ENCODE peak calls at places on chromosomes 5 and 9, in nine cellular contexts. One of them, this sample, is unnamed.

GRCh38 chr9:134564431-134565170 is 77.0 kb upstream of the COL5A1 start:
- DNase-seq in epithelial cell of esophagus: no peak
- DNase-seq in stimulated activated CD8-positive, alpha-beta memory T cell treated with anti-CD3 and anti-CD28 coated beads, Interleukin-4, amount 100 ng/mL, for 4 hours: no peak
- DNase-seq in cardiac muscle cell: no peak
- DNase-seq in prostate gland: no peak
- DNase-seq in activated T-cell treated with anti-CD3 and anti-CD28 coated beads for 1 hour: no peak
- DNase-seq in H9: no peak
- DNase-seq in posterior cingulate gyrus: no peak
- DNase-seq in caudate nucleus: no peak
- DNase-seq in this sample: no peak

GRCh38 chr9:120978987-120979386 is 52.4 kb upstream of the TRAF1 start:
- DNase-seq in epithelial cell of esophagus: peak
- DNase-seq in stimulated activated CD8-positive, alpha-beta memory T cell treated with anti-CD3 and anti-CD28 coated beads, Interleukin-4, amount 100 ng/mL, for 4 hours: no peak
- DNase-seq in cardiac muscle cell: no peak
- DNase-seq in prostate gland: no peak
- DNase-seq in activated T-cell treated with anti-CD3 and anti-CD28 coated beads for 1 hour: no peak
- DNase-seq in H9: no peak
- DNase-seq in posterior cingulate gyrus: no peak
- DNase-seq in caudate nucleus: no peak
- DNase-seq in this sample: peak

GRCh38 chr5:67047180-67047579 is 149.4 kb downstream of the CD180 start:
- DNase-seq in epithelial cell of esophagus: no peak
- DNase-seq in stimulated activated CD8-positive, alpha-beta memory T cell treated with anti-CD3 and anti-CD28 coated beads, Interleukin-4, amount 100 ng/mL, for 4 hours: no peak
- DNase-seq in cardiac muscle cell: peak
- DNase-seq in prostate gland: peak
- DNase-seq in activated T-cell treated with anti-CD3 and anti-CD28 coated beads for 1 hour: no peak
- DNase-seq in H9: no peak
- DNase-seq in posterior cingulate gyrus: peak
- DNase-seq in caudate nucleus: peak
- DNase-seq in this sample: peak

GRCh38 chr5:163705983-163706771 is 200.8 kb downstream of the MAT2B start:
- DNase-seq in epithelial cell of esophagus: peak
- DNase-seq in stimulated activated CD8-positive, alpha-beta memory T cell treated with anti-CD3 and anti-CD28 coated beads, Interleukin-4, amount 100 ng/mL, for 4 hours: no peak
- DNase-seq in cardiac muscle cell: peak
- DNase-seq in prostate gland: no peak
- DNase-seq in activated T-cell treated with anti-CD3 and anti-CD28 coated beads for 1 hour: no peak
- DNase-seq in H9: no peak
- DNase-seq in posterior cingulate gyrus: no peak
- DNase-seq in caudate nucleus: no peak
- DNase-seq in this sample: no peak

GRCh38 chr5:97004423-97005060 is 68.7 kb downstream of the LNPEP start:
- DNase-seq in epithelial cell of esophagus: no peak
- DNase-seq in stimulated activated CD8-positive, alpha-beta memory T cell treated with anti-CD3 and anti-CD28 coated beads, Interleukin-4, amount 100 ng/mL, for 4 hours: no peak
- DNase-seq in cardiac muscle cell: no peak
- DNase-seq in prostate gland: no peak
- DNase-seq in activated T-cell treated with anti-CD3 and anti-CD28 coated beads for 1 hour: no peak
- DNase-seq in H9: no peak
- DNase-seq in posterior cingulate gyrus: no peak
- DNase-seq in caudate nucleus: no peak
- DNase-seq in this sample: no peak

GRCh38 chr9:27162045-27162444 is 53.0 kb downstream of the TEK start:
- DNase-seq in epithelial cell of esophagus: no peak
- DNase-seq in stimulated activated CD8-positive, alpha-beta memory T cell treated with anti-CD3 and anti-CD28 coated beads, Interleukin-4, amount 100 ng/mL, for 4 hours: no peak
- DNase-seq in cardiac muscle cell: no peak
- DNase-seq in prostate gland: no peak
- DNase-seq in activated T-cell treated with anti-CD3 and anti-CD28 coated beads for 1 hour: no peak
- DNase-seq in H9: no peak
- DNase-seq in posterior cingulate gyrus: no peak
- DNase-seq in caudate nucleus: no peak
- DNase-seq in this sample: peak

GRCh38 chr5:138956801-138957200 is 81.7 kb upstream of the LRRTM2 start:
- DNase-seq in epithelial cell of esophagus: no peak
- DNase-seq in stimulated activated CD8-positive, alpha-beta memory T cell treated with anti-CD3 and anti-CD28 coated beads, Interleukin-4, amount 100 ng/mL, for 4 hours: no peak
- DNase-seq in cardiac muscle cell: no peak
- DNase-seq in prostate gland: no peak
- DNase-seq in activated T-cell treated with anti-CD3 and anti-CD28 coated beads for 1 hour: no peak
- DNase-seq in H9: no peak
- DNase-seq in posterior cingulate gyrus: no peak
- DNase-seq in caudate nucleus: no peak
- DNase-seq in this sample: no peak

GRCh38 chr5:88760512-88760911 is 122.5 kb downstream of the MEF2C start:
- DNase-seq in epithelial cell of esophagus: no peak
- DNase-seq in stimulated activated CD8-positive, alpha-beta memory T cell treated with anti-CD3 and anti-CD28 coated beads, Interleukin-4, amount 100 ng/mL, for 4 hours: no peak
- DNase-seq in cardiac muscle cell: no peak
- DNase-seq in prostate gland: no peak
- DNase-seq in activated T-cell treated with anti-CD3 and anti-CD28 coated beads for 1 hour: no peak
- DNase-seq in H9: no peak
- DNase-seq in posterior cingulate gyrus: no peak
- DNase-seq in caudate nucleus: no peak
- DNase-seq in this sample: no peak

GRCh38 chr5:119055267-119055666 is 15.6 kb upstream of the DMXL1 start:
- DNase-seq in epithelial cell of esophagus: peak
- DNase-seq in stimulated activated CD8-positive, alpha-beta memory T cell treated with anti-CD3 and anti-CD28 coated beads, Interleukin-4, amount 100 ng/mL, for 4 hours: no peak
- DNase-seq in cardiac muscle cell: no peak
- DNase-seq in prostate gland: no peak
- DNase-seq in activated T-cell treated with anti-CD3 and anti-CD28 coated beads for 1 hour: no peak
- DNase-seq in H9: no peak
- DNase-seq in posterior cingulate gyrus: no peak
- DNase-seq in caudate nucleus: no peak
- DNase-seq in this sample: no peak

GRCh38 chr5:137565450-137565849 is 66.3 kb upstream of the SPOCK1 start:
- DNase-seq in epithelial cell of esophagus: no peak
- DNase-seq in stimulated activated CD8-positive, alpha-beta memory T cell treated with anti-CD3 and anti-CD28 coated beads, Interleukin-4, amount 100 ng/mL, for 4 hours: no peak
- DNase-seq in cardiac muscle cell: no peak
- DNase-seq in prostate gland: no peak
- DNase-seq in activated T-cell treated with anti-CD3 and anti-CD28 coated beads for 1 hour: no peak
- DNase-seq in H9: no peak
- DNase-seq in posterior cingulate gyrus: no peak
- DNase-seq in caudate nucleus: no peak
- DNase-seq in this sample: no peak

GRCh38 chr5:68189613-68190012 is 25.9 kb upstream of the PIK3R1 start:
- DNase-seq in epithelial cell of esophagus: no peak
- DNase-seq in stimulated activated CD8-positive, alpha-beta memory T cell treated with anti-CD3 and anti-CD28 coated beads, Interleukin-4, amount 100 ng/mL, for 4 hours: no peak
- DNase-seq in cardiac muscle cell: no peak
- DNase-seq in prostate gland: no peak
- DNase-seq in activated T-cell treated with anti-CD3 and anti-CD28 coated beads for 1 hour: no peak
- DNase-seq in H9: no peak
- DNase-seq in posterior cingulate gyrus: no peak
- DNase-seq in caudate nucleus: no peak
- DNase-seq in this sample: no peak

GRCh38 chr5:61402244-61402823 is 70.3 kb downstream of the ZSWIM6 start:
- DNase-seq in epithelial cell of esophagus: no peak
- DNase-seq in stimulated activated CD8-positive, alpha-beta memory T cell treated with anti-CD3 and anti-CD28 coated beads, Interleukin-4, amount 100 ng/mL, for 4 hours: no peak
- DNase-seq in cardiac muscle cell: no peak
- DNase-seq in prostate gland: no peak
- DNase-seq in activated T-cell treated with anti-CD3 and anti-CD28 coated beads for 1 hour: no peak
- DNase-seq in H9: no peak
- DNase-seq in posterior cingulate gyrus: no peak
- DNase-seq in caudate nucleus: no peak
- DNase-seq in this sample: no peak

GRCh38 chr9:91443321-91443993 is 19.8 kb upstream of the NFIL3 start:
- DNase-seq in epithelial cell of esophagus: no peak
- DNase-seq in stimulated activated CD8-positive, alpha-beta memory T cell treated with anti-CD3 and anti-CD28 coated beads, Interleukin-4, amount 100 ng/mL, for 4 hours: no peak
- DNase-seq in cardiac muscle cell: no peak
- DNase-seq in prostate gland: no peak
- DNase-seq in activated T-cell treated with anti-CD3 and anti-CD28 coated beads for 1 hour: no peak
- DNase-seq in H9: no peak
- DNase-seq in posterior cingulate gyrus: no peak
- DNase-seq in caudate nucleus: no peak
- DNase-seq in this sample: no peak

GRCh38 chr9:101495810-101496209 is 37.8 kb upstream of the RNF20 start:
- DNase-seq in epithelial cell of esophagus: peak
- DNase-seq in stimulated activated CD8-positive, alpha-beta memory T cell treated with anti-CD3 and anti-CD28 coated beads, Interleukin-4, amount 100 ng/mL, for 4 hours: no peak
- DNase-seq in cardiac muscle cell: no peak
- DNase-seq in prostate gland: no peak
- DNase-seq in activated T-cell treated with anti-CD3 and anti-CD28 coated beads for 1 hour: no peak
- DNase-seq in H9: no peak
- DNase-seq in posterior cingulate gyrus: no peak
- DNase-seq in caudate nucleus: no peak
- DNase-seq in this sample: no peak

GRCh38 chr9:104923289-104923688 is 4.7 kb downstream of the ABCA1 start:
- DNase-seq in epithelial cell of esophagus: no peak
- DNase-seq in stimulated activated CD8-positive, alpha-beta memory T cell treated with anti-CD3 and anti-CD28 coated beads, Interleukin-4, amount 100 ng/mL, for 4 hours: no peak
- DNase-seq in cardiac muscle cell: no peak
- DNase-seq in prostate gland: no peak
- DNase-seq in activated T-cell treated with anti-CD3 and anti-CD28 coated beads for 1 hour: no peak
- DNase-seq in H9: no peak
- DNase-seq in posterior cingulate gyrus: no peak
- DNase-seq in caudate nucleus: no peak
- DNase-seq in this sample: no peak

GRCh38 chr5:127517480-127518318 is at the start of gene PRRC1:
- DNase-seq in epithelial cell of esophagus: peak
- DNase-seq in stimulated activated CD8-positive, alpha-beta memory T cell treated with anti-CD3 and anti-CD28 coated beads, Interleukin-4, amount 100 ng/mL, for 4 hours: peak
- DNase-seq in cardiac muscle cell: peak
- DNase-seq in prostate gland: peak
- DNase-seq in activated T-cell treated with anti-CD3 and anti-CD28 coated beads for 1 hour: peak
- DNase-seq in H9: peak
- DNase-seq in posterior cingulate gyrus: peak
- DNase-seq in caudate nucleus: peak
- DNase-seq in this sample: peak

This sample was measured in T47D.